ENCODE peak calls at places on chromosomes 5 and 9, in ten cellular contexts. One of them, this sample, is unnamed.

GRCh38 chr9:119526703-119527102 is 157.5 kb upstream of the BRINP1 start:
- DNase-seq in iPS DF 6.9: no peak
- DNase-seq in fibroblast of lung: no peak
- DNase-seq in ovary: no peak
- DNase-seq in heart right ventricle: no peak
- DNase-seq in IMR-90: no peak
- DNase-seq in MM.1S: no peak
- DNase-seq in endothelial cell of umbilical vein: no peak
- DNase-seq in right atrium auricular region: no peak
- DNase-seq in psoas muscle: no peak
- DNase-seq in this sample: no peak

GRCh38 chr5:76583163-76584047 is 39.8 kb downstream of the F2RL2 start:
- DNase-seq in right atrium auricular region: no peak
- DNase-seq in ovary: no peak
- DNase-seq in heart right ventricle: no peak
- DNase-seq in endothelial cell of umbilical vein: peak; percentile 21
- DNase-seq in IMR-90: peak; percentile 44
- DNase-seq in MM.1S: peak; percentile 47
- DNase-seq in fibroblast of lung: peak; percentile 56
- DNase-seq in psoas muscle: no peak
- DNase-seq in iPS DF 6.9: no peak
- DNase-seq in this sample: peak; percentile 55

GRCh38 chr5:174732040-174733020 is 7.9 kb downstream of the MSX2 start:
- DNase-seq in right atrium auricular region: no peak
- DNase-seq in iPS DF 6.9: no peak
- DNase-seq in ovary: no peak
- DNase-seq in IMR-90: no peak
- DNase-seq in heart right ventricle: no peak
- DNase-seq in endothelial cell of umbilical vein: no peak
- DNase-seq in MM.1S: no peak
- DNase-seq in fibroblast of lung: no peak
- DNase-seq in psoas muscle: no peak
- DNase-seq in this sample: no peak

GRCh38 chr9:134187110-134187531 is 22.8 kb upstream of the RNU6ATAC start:
- DNase-seq in ovary: peak; percentile 40
- DNase-seq in MM.1S: peak; percentile 54
- DNase-seq in heart right ventricle: no peak
- DNase-seq in endothelial cell of umbilical vein: no peak
- DNase-seq in iPS DF 6.9: no peak
- DNase-seq in fibroblast of lung: no peak
- DNase-seq in psoas muscle: no peak
- DNase-seq in right atrium auricular region: no peak
- DNase-seq in IMR-90: no peak
- DNase-seq in this sample: no peak

GRCh38 chr9:137181680-137182079 is 6.7 kb downstream of the ANAPC2 start:
- DNase-seq in right atrium auricular region: no peak
- DNase-seq in endothelial cell of umbilical vein: no peak
- DNase-seq in fibroblast of lung: no peak
- DNase-seq in psoas muscle: no peak
- DNase-seq in ovary: no peak
- DNase-seq in heart right ventricle: no peak
- DNase-seq in iPS DF 6.9: no peak
- DNase-seq in IMR-90: no peak
- DNase-seq in MM.1S: no peak
- DNase-seq in this sample: no peak

GRCh38 chr9:122822958-122823357 is 5.4 kb downstream of the PDCL start:
- DNase-seq in fibroblast of lung: no peak
- DNase-seq in endothelial cell of umbilical vein: no peak
- DNase-seq in ovary: no peak
- DNase-seq in heart right ventricle: no peak
- DNase-seq in IMR-90: no peak
- DNase-seq in right atrium auricular region: peak; percentile 30
- DNase-seq in psoas muscle: no peak
- DNase-seq in MM.1S: no peak
- DNase-seq in iPS DF 6.9: no peak
- DNase-seq in this sample: no peak

GRCh38 chr5:136210259-136210658 is 17.3 kb upstream of the SMIM32 start:
- DNase-seq in ovary: no peak
- DNase-seq in IMR-90: no peak
- DNase-seq in fibroblast of lung: no peak
- DNase-seq in endothelial cell of umbilical vein: no peak
- DNase-seq in right atrium auricular region: no peak
- DNase-seq in MM.1S: no peak
- DNase-seq in psoas muscle: no peak
- DNase-seq in iPS DF 6.9: no peak
- DNase-seq in heart right ventricle: no peak
- DNase-seq in this sample: no peak

GRCh38 chr9:120733190-120733589 is 18.9 kb upstream of the MEGF9 start:
- DNase-seq in right atrium auricular region: peak; percentile 75
- DNase-seq in fibroblast of lung: peak; percentile 51
- DNase-seq in MM.1S: no peak
- DNase-seq in psoas muscle: no peak
- DNase-seq in endothelial cell of umbilical vein: no peak
- DNase-seq in ovary: no peak
- DNase-seq in heart right ventricle: no peak
- DNase-seq in IMR-90: peak; percentile 80
- DNase-seq in iPS DF 6.9: no peak
- DNase-seq in this sample: no peak

GRCh38 chr9:86939896-86940295 is 7.4 kb downstream of the GAS1 start:
- DNase-seq in right atrium auricular region: no peak
- DNase-seq in psoas muscle: no peak
- DNase-seq in endothelial cell of umbilical vein: no peak
- DNase-seq in fibroblast of lung: no peak
- DNase-seq in MM.1S: no peak
- DNase-seq in heart right ventricle: no peak
- DNase-seq in IMR-90: no peak
- DNase-seq in iPS DF 6.9: no peak
- DNase-seq in ovary: no peak
- DNase-seq in this sample: no peak

GRCh38 chr9:86939311-86939710 is 8.0 kb downstream of the GAS1 start:
- DNase-seq in right atrium auricular region: no peak
- DNase-seq in ovary: no peak
- DNase-seq in MM.1S: no peak
- DNase-seq in heart right ventricle: no peak
- DNase-seq in iPS DF 6.9: no peak
- DNase-seq in psoas muscle: no peak
- DNase-seq in fibroblast of lung: no peak
- DNase-seq in IMR-90: no peak
- DNase-seq in endothelial cell of umbilical vein: no peak
- DNase-seq in this sample: no peak

GRCh38 chr9:86940774-86941173 is 6.5 kb downstream of the GAS1 start:
- DNase-seq in endothelial cell of umbilical vein: no peak
- DNase-seq in psoas muscle: no peak
- DNase-seq in right atrium auricular region: no peak
- DNase-seq in iPS DF 6.9: no peak
- DNase-seq in MM.1S: no peak
- DNase-seq in heart right ventricle: no peak
- DNase-seq in ovary: no peak
- DNase-seq in IMR-90: no peak
- DNase-seq in fibroblast of lung: no peak
- DNase-seq in this sample: no peak

GRCh38 chr9:86941196-86941595 is 6.1 kb downstream of the GAS1 start:
- DNase-seq in ovary: no peak
- DNase-seq in psoas muscle: no peak
- DNase-seq in fibroblast of lung: no peak
- DNase-seq in heart right ventricle: no peak
- DNase-seq in iPS DF 6.9: no peak
- DNase-seq in right atrium auricular region: no peak
- DNase-seq in MM.1S: no peak
- DNase-seq in endothelial cell of umbilical vein: no peak
- DNase-seq in IMR-90: no peak
- DNase-seq in this sample: no peak

DNA sequence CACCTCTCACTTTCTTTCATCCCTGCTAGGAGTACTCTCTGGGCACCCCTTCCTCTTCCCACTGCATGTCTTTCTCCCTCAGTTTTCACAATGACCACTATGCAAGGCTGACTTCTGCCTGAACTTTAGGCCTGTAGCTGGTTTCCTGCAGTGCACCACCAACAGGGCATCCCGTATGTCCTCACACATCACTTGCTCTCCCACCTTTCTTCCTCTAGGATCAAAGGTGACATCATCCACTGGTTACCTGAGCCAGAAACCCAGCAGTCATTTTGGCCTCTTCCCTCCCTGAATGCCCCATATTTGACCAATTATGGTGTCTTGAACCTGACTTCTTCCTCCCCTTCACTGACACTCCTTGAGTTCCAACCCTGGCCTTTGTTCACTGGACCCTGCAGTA is 8.5 kb downstream of the GAS1 start:
- DNase-seq in heart right ventricle: no peak
- DNase-seq in right atrium auricular region: no peak
- DNase-seq in ovary: no peak
- DNase-seq in iPS DF 6.9: no peak
- DNase-seq in IMR-90: no peak
- DNase-seq in fibroblast of lung: no peak
- DNase-seq in psoas muscle: no peak
- DNase-seq in MM.1S: no peak
- DNase-seq in endothelial cell of umbilical vein: no peak
- DNase-seq in this sample: no peak
- H3K27me3 ChIP-seq in heart right ventricle: peaks cover 23% of the 10 kb centered on the region
- H3K27me3 ChIP-seq in right atrium auricular region: no peaks in the 10 kb centered on the region
- H3K27me3 ChIP-seq in ovary: no peaks in the 10 kb centered on the region
- H3K27me3 ChIP-seq in iPS DF 6.9: peaks cover 5% of the 10 kb centered on the region
- H3K27me3 ChIP-seq in IMR-90: peaks cover 11% of the 10 kb centered on the region
- H3K27me3 ChIP-seq in fibroblast of lung: peaks cover 4% of the 10 kb centered on the region
- H3K27me3 ChIP-seq in psoas muscle: peaks cover 13% of the 10 kb centered on the region
- H3K27me3 ChIP-seq in MM.1S: no peaks in the 10 kb centered on the region
- H3K27me3 ChIP-seq in endothelial cell of umbilical vein: peaks cover 11% of the 10 kb centered on the region
- H3K27me3 ChIP-seq in this sample: peaks cover 39% of the 10 kb centered on the region

DNA sequence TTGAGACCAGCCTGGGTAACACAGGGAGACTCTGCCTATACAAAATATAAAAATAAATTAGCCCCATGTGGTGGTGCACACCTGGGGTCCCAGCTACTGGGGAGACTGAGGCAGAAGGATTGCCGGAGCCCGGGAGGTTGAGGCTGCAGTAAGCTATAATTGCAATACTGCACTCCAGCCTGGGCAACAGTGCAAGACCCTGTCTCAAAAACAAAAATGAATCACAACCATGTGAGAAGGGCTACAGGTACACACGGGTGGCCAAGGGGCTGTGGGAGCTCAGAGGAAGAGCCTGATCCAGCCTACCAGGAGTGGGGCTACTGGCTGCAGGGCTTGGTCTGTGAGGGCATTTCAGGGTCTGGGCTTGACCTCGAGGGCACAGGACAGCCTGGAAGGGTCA is 55.2 kb upstream of the STXBP1 start:
- DNase-seq in psoas muscle: peak; percentile 21
- DNase-seq in MM.1S: no peak
- DNase-seq in ovary: no peak
- DNase-seq in IMR-90: no peak
- DNase-seq in right atrium auricular region: no peak
- DNase-seq in heart right ventricle: no peak
- DNase-seq in iPS DF 6.9: no peak
- DNase-seq in fibroblast of lung: no peak
- DNase-seq in endothelial cell of umbilical vein: no peak
- DNase-seq in this sample: no peak
- H3K4me1 ChIP-seq in psoas muscle: peaks cover 29% of the 10 kb centered on the region
- H3K4me1 ChIP-seq in MM.1S: peaks cover 5% of the 10 kb centered on the region
- H3K4me1 ChIP-seq in ovary: peaks cover 41% of the 10 kb centered on the region
- H3K4me1 ChIP-seq in IMR-90: peaks cover 69% of the 10 kb centered on the region
- H3K4me1 ChIP-seq in right atrium auricular region: peaks cover 84% of the 10 kb centered on the region
- H3K4me1 ChIP-seq in heart right ventricle: peaks cover 79% of the 10 kb centered on the region
- H3K4me1 ChIP-seq in iPS DF 6.9: peaks cover 5% of the 10 kb centered on the region
- H3K4me1 ChIP-seq in fibroblast of lung: peaks cover 68% of the 10 kb centered on the region
- H3K4me1 ChIP-seq in endothelial cell of umbilical vein: peaks cover 65% of the 10 kb centered on the region
- H3K4me1 ChIP-seq in this sample: peaks cover 49% of the 10 kb centered on the region

GRCh38 chr9:126697350-126697749 is 83.6 kb downstream of the LMX1B start:
- DNase-seq in ovary: no peak
- DNase-seq in heart right ventricle: no peak
- DNase-seq in fibroblast of lung: no peak
- DNase-seq in endothelial cell of umbilical vein: no peak
- DNase-seq in IMR-90: no peak
- DNase-seq in right atrium auricular region: no peak
- DNase-seq in iPS DF 6.9: no peak
- DNase-seq in psoas muscle: peak; percentile 33
- DNase-seq in MM.1S: no peak
- DNase-seq in this sample: no peak

GRCh38 chr9:126698251-126698650 is 84.5 kb downstream of the LMX1B start:
- DNase-seq in psoas muscle: no peak
- DNase-seq in IMR-90: no peak
- DNase-seq in heart right ventricle: no peak
- DNase-seq in fibroblast of lung: no peak
- DNase-seq in MM.1S: no peak
- DNase-seq in right atrium auricular region: no peak
- DNase-seq in ovary: no peak
- DNase-seq in iPS DF 6.9: no peak
- DNase-seq in endothelial cell of umbilical vein: no peak
- DNase-seq in this sample: no peak

GRCh38 chr9:126699401-126699851 is 85.7 kb downstream of the LMX1B start:
- DNase-seq in right atrium auricular region: no peak
- DNase-seq in fibroblast of lung: no peak
- DNase-seq in psoas muscle: no peak
- DNase-seq in endothelial cell of umbilical vein: no peak
- DNase-seq in ovary: no peak
- DNase-seq in iPS DF 6.9: no peak
- DNase-seq in MM.1S: no peak
- DNase-seq in heart right ventricle: no peak
- DNase-seq in IMR-90: no peak
- DNase-seq in this sample: no peak

GRCh38 chr9:126700296-126700695 is 86.6 kb downstream of the LMX1B start:
- DNase-seq in endothelial cell of umbilical vein: no peak
- DNase-seq in MM.1S: no peak
- DNase-seq in right atrium auricular region: no peak
- DNase-seq in iPS DF 6.9: no peak
- DNase-seq in fibroblast of lung: no peak
- DNase-seq in IMR-90: no peak
- DNase-seq in ovary: no peak
- DNase-seq in heart right ventricle: no peak
- DNase-seq in psoas muscle: no peak
- DNase-seq in this sample: no peak

GRCh38 chr9:126698756-126699155 is 85.0 kb downstream of the LMX1B start:
- DNase-seq in IMR-90: no peak
- DNase-seq in fibroblast of lung: no peak
- DNase-seq in right atrium auricular region: no peak
- DNase-seq in psoas muscle: no peak
- DNase-seq in heart right ventricle: no peak
- DNase-seq in endothelial cell of umbilical vein: no peak
- DNase-seq in MM.1S: no peak
- DNase-seq in iPS DF 6.9: no peak
- DNase-seq in ovary: no peak
- DNase-seq in this sample: no peak
- H3K27me3 ChIP-seq in IMR-90: peaks cover 48% of the 10 kb centered on the region
- H3K27me3 ChIP-seq in fibroblast of lung: no peaks in the 10 kb centered on the region
- H3K27me3 ChIP-seq in right atrium auricular region: peaks cover 11% of the 10 kb centered on the region
- H3K27me3 ChIP-seq in psoas muscle: peaks cover 20% of the 10 kb centered on the region
- H3K27me3 ChIP-seq in heart right ventricle: peaks cover 28% of the 10 kb centered on the region
- H3K27me3 ChIP-seq in endothelial cell of umbilical vein: no peaks in the 10 kb centered on the region
- H3K27me3 ChIP-seq in MM.1S: peaks cover 98% of the 10 kb centered on the region
- H3K27me3 ChIP-seq in iPS DF 6.9: no peaks in the 10 kb centered on the region
- H3K27me3 ChIP-seq in ovary: no peaks in the 10 kb centered on the region
- H3K27me3 ChIP-seq in this sample: peaks cover 3% of the 10 kb centered on the region

DNA sequence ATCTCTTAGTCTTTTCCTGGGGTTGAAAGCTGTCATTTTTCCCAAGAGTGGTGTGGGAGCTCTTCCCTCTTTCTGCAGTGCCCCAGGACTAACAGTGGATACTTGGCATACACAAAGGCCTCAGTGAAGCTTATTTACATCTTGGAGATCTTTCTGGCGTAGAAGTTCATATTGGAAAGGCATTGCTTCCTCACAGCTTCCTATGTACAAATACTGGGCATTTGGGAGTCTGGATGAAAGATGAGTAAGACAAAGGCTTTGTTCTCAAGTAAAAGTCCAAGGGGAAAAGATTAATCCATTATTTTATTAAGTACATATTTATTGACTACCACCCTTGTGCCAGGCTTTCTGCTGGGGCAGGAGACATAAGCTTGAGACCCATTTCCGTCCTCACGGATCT is 22.0 kb downstream of the MAP3K1 start:
- DNase-seq in right atrium auricular region: no peak
- DNase-seq in psoas muscle: no peak
- DNase-seq in iPS DF 6.9: no peak
- DNase-seq in fibroblast of lung: no peak
- DNase-seq in heart right ventricle: no peak
- DNase-seq in ovary: no peak
- DNase-seq in MM.1S: no peak
- DNase-seq in endothelial cell of umbilical vein: peak; percentile 73
- DNase-seq in IMR-90: no peak
- DNase-seq in this sample: no peak
- H3K4me1 ChIP-seq in right atrium auricular region: peaks cover 29% of the 10 kb centered on the region
- H3K4me1 ChIP-seq in psoas muscle: peaks cover 51% of the 10 kb centered on the region
- H3K4me1 ChIP-seq in iPS DF 6.9: peaks cover 1% of the 10 kb centered on the region
- H3K4me1 ChIP-seq in fibroblast of lung: peaks cover 3% of the 10 kb centered on the region
- H3K4me1 ChIP-seq in heart right ventricle: peaks cover 91% of the 10 kb centered on the region
- H3K4me1 ChIP-seq in ovary: peaks cover 4% of the 10 kb centered on the region
- H3K4me1 ChIP-seq in MM.1S: peaks cover 48% of the 10 kb centered on the region
- H3K4me1 ChIP-seq in endothelial cell of umbilical vein: peaks cover 17% of the 10 kb centered on the region
- H3K4me1 ChIP-seq in IMR-90: peaks cover 13% of the 10 kb centered on the region
- H3K4me1 ChIP-seq in this sample: peaks cover 94% of the 10 kb centered on the region

This sample was measured in CD4-positive, CD25-positive, alpha-beta regulatory T cell.